ENCODE peak calls at places on chromosomes 1 and 21, in four cellular contexts. J is heart right ventricle, T is A549, A is HCT116. Q is an unnamed sample.

GRCh38 chr1:214330715-214331114 is 49.8 kb downstream of the SMYD2 start:
- DNase-seq in J (no peak), T (no peak), A (no peak), Q (no peak)

GRCh38 chr1:229479660-229480399 is 28.3 kb downstream of the NUP133 start:
- DNase-seq in J (no peak), T (no peak), A (no peak), Q (no peak)

GRCh38 chr1:4010284-4010683 is 110.2 kb upstream of the C1orf174 start:
- DNase-seq in J (no peak), T (no peak), A (no peak), Q (no peak)

GRCh38 chr1:35808376-35809155 is 750 bp downstream of the AGO4 start:
- DNase-seq in J (peak), T (peak), A (no peak), Q (no peak)

GRCh38 chr1:247115545-247115944 is 11.4 kb upstream of the ZNF669 start:
- DNase-seq in J (no peak), T (no peak), A (no peak), Q (no peak)

GRCh38 chr1:35085421-35085820 is 6.2 kb downstream of the ZMYM1 start:
- DNase-seq in J (no peak), T (no peak), A (no peak), Q (no peak)

GRCh38 chr1:24850353-24850905 is 79.6 kb downstream of the RUNX3 start:
- DNase-seq in J (no peak), T (no peak), A (no peak), Q (no peak)

GRCh38 chr1:89762801-89763648 is 57.8 kb upstream of the LRRC8D start:
- DNase-seq in J (peak), T (peak), A (peak), Q (no peak)

GRCh38 chr1:103788377-103788776 is 38.7 kb downstream of the AMY1C start:
- DNase-seq in J (no peak), T (no peak), A (no peak), Q (no peak)
- TF ChIP-seq CTCF in J (peak), T (peak), A (no peak), Q (peak)

DNA sequence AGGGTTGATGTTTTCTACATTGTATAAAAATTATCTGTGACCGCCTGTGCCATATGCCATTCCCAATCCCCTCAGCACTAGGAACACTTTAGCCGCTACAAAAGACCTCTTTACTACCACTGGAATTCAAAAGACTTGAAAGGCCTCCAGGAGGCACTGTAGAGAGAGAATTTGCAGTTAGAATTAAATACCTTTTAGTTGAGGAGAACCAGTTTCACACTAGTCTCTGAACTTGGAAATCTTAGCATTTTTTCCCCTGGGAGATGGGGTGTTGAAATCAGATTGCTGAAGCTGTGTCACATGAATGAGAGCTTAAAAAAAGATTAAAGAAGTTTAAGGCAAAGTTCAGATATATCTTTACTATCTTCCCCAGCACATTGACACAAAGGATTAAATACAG is 291.0 kb downstream of the ADGRL2 start:
- DNase-seq in J (no peak), T (no peak), A (no peak), Q (no peak)
- TF ChIP-seq CTCF in J (no peak), T (no peak), A (no peak), Q (no peak)

GRCh38 chr21:34640858-34641257 is 25.9 kb upstream of the RCAN1 start:
- DNase-seq in J (no peak), T (no peak), A (no peak), Q (no peak)

GRCh38 chr21:34639882-34640788 is 25.2 kb upstream of the RCAN1 start:
- DNase-seq in J (no peak), T (no peak), A (no peak), Q (no peak)

GRCh38 chr21:34635307-34635706 is 20.4 kb upstream of the RCAN1 start:
- DNase-seq in J (no peak), T (no peak), A (no peak), Q (no peak)

GRCh38 chr21:34639250-34639649 is 24.3 kb upstream of the RCAN1 start:
- DNase-seq in J (no peak), T (no peak), A (no peak), Q (no peak)

GRCh38 chr21:34636961-34637360 is 22.0 kb upstream of the RCAN1 start:
- DNase-seq in J (no peak), T (no peak), A (no peak), Q (no peak)
- TF ChIP-seq CTCF in J (no peak), T (no peak), A (no peak), Q (no peak)

DNA sequence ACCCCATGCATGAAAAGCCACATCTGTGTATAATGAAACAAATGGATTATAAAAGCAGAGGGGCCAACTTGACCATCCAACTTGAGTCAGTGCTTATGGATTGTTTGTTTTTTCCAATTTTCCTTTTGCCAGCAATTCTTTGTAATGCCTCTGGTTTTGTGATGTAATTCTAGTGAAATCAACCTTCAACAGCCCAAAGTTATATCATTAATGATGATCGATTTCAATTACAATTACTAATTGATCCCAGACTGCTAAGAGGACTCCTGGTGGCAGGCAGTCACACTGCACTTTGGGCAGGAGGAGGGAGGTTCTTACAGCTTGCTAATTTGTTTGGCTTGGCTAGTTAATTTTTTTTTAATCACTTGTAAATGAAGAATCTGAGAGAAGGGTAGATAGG is 552.3 kb downstream of the NUF2 start:
- DNase-seq in J (no peak), T (no peak), A (no peak), Q (no peak)
- TF ChIP-seq CTCF in J (no peak), T (no peak), A (peak), Q (peak)

DNA sequence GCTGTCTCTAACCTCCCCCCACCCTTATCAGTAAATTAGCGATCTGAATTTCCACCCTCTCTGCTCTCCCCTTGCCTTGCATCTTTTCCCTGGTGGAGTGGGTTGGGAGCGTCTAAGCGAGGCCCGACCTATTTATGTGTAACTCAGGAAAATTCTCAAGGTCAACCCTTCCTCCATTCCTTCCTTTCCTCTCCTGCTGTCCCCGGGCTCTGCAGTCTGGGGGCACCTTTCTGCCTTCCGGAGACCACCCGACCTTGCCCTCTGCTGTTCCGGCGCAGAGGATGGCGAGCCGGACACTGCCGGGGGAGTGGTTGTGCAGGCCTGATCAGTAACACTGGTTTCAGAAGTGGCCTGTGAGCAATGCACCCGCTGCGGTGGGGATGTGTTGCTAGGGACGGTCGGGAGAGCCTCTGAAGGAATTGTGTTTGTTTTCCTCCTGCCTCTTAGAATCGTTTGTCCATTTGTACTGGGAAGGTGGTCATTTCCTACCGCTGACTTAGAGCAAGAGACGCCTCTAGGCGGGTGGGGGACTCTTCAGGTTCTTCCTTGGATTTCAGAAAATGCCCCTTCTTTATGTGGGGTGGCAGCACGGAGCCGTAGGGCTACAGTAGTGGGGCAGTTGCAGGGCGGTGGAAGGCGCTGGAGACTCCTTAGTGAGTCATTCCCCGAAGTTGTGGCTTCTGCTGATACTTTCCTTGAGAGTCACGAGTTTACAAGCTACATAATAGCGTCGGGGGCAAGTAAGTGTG is 543 bp downstream of the MGST3 start:
- DNase-seq in J (peak), T (peak), A (peak), Q (no peak)
- TF ChIP-seq CTCF in J (no peak), T (peak), A (no peak), Q (peak)